ENCODE peak calls at places on chromosome 1, in seven cellular contexts. P is H9, C is IMR-90, M is trophoblast cell, O is H1, E is neuronal stem cell, A is mesenchymal stem cell. J is an unnamed sample.
A peak's percentile ranks its signal among the peaks of the same experiment; 100 is the strongest.

GRCh38 chr1:214018605-214019268 is 31.0 kb downstream of the PROX1 start:
- DNase-seq in P (no peak), C (no peak), M (no peak), O (no peak), E (no peak), A (no peak), J (no peak)

GRCh38 chr1:205585169-205585834 is 46.5 kb downstream of the ELK4 start:
- DNase-seq in P (peak; percentile 3), C (no peak), M (no peak), O (no peak), E (no peak), A (no peak), J (no peak)

GRCh38 chr1:226424228-226425003 is 16.5 kb upstream of the PARP1 start:
- DNase-seq in P (no peak), C (peak; percentile 10), M (peak; percentile 14), O (no peak), E (peak; percentile 32), A (peak; percentile 32), J (peak; percentile 80)

GRCh38 chr1:244397086-244397485 is 54.6 kb downstream of the ADSS2 start:
- DNase-seq in P (no peak), C (no peak), M (no peak), O (no peak), E (no peak), A (no peak), J (no peak)

GRCh38 chr1:201500670-201501120 is 6.2 kb downstream of the CSRP1 start:
- DNase-seq in P (peak; percentile 44), C (no peak), M (no peak), O (no peak), E (no peak), A (no peak), J (peak; percentile 60)

GRCh38 chr1:37998089-37998808 is 7.1 kb downstream of the FHL3 start:
- DNase-seq in P (no peak), C (no peak), M (no peak), O (no peak), E (no peak), A (no peak), J (no peak)

GRCh38 chr1:183636783-183637182 is 1.2 kb upstream of the ARPC5 start:
- DNase-seq in P (no peak), C (no peak), M (no peak), O (no peak), E (no peak), A (no peak), J (no peak)

GRCh38 chr1:44029260-44029910 is 1.9 kb downstream of the SLC6A9 start:
- DNase-seq in P (no peak), C (no peak), M (no peak), O (no peak), E (no peak), A (no peak), J (no peak)

GRCh38 chr1:54069792-54070548 is 16.6 kb downstream of the TCEANC2 start:
- DNase-seq in P (no peak), C (peak; percentile 67), M (peak; percentile 38), O (no peak), E (peak; percentile 14), A (peak; percentile 76), J (peak; percentile 57)

GRCh38 chr1:19164274-19165015 is 45.6 kb downstream of the UBR4 start:
- DNase-seq in P (no peak), C (no peak), M (peak; percentile 99), O (no peak), E (no peak), A (no peak), J (peak; percentile 27)

GRCh38 chr1:9338354-9339250 is 45.9 kb downstream of the SPSB1 start:
- DNase-seq in P (no peak), C (no peak), M (peak; percentile 20), O (no peak), E (no peak), A (no peak), J (peak; percentile 55)

GRCh38 chr1:27527223-27527856 is 37.4 kb upstream of the WASF2 start:
- DNase-seq in P (peak; percentile 90), C (peak; percentile 85), M (peak; percentile 80), O (peak; percentile 80), E (peak; percentile 59), A (peak; percentile 94), J (peak; percentile 97)

GRCh38 chr1:196559314-196559713 is 48.9 kb downstream of the KCNT2 start:
- DNase-seq in P (no peak), C (no peak), M (no peak), O (no peak), E (no peak), A (no peak), J (no peak)

GRCh38 chr1:228291906-228292608 is 84.2 kb downstream of the OBSCN start:
- DNase-seq in P (no peak), C (no peak), M (no peak), O (no peak), E (no peak), A (no peak), J (no peak)

GRCh38 chr1:192235127-192235526 is 76.9 kb downstream of the RGS18 start:
- DNase-seq in P (no peak), C (peak; percentile 49), M (no peak), O (no peak), E (no peak), A (no peak), J (no peak)

GRCh38 chr1:242025681-242026080 is 26.8 kb upstream of the MAP1LC3C start:
- DNase-seq in P (no peak), C (no peak), M (no peak), O (no peak), E (no peak), A (no peak), J (no peak)

GRCh38 chr1:245673920-245674414 is 519.2 kb downstream of the KIF26B start:
- DNase-seq in P (no peak), C (peak; percentile 60), M (no peak), O (no peak), E (no peak), A (peak; percentile 52), J (no peak)

GRCh38 chr1:114352797-114353196 is 158.2 kb downstream of the TRIM33 start:
- DNase-seq in P (no peak), C (no peak), M (no peak), O (no peak), E (no peak), A (no peak), J (no peak)

GRCh38 chr1:109891930-109892329 is 18.7 kb upstream of the CSF1 start:
- DNase-seq in P (no peak), C (no peak), M (no peak), O (no peak), E (no peak), A (peak; percentile 52), J (no peak)

GRCh38 chr1:172144445-172145060 is 275.9 kb upstream of the C1orf105 start:
- DNase-seq in P (no peak), C (peak; percentile 98), M (peak; percentile 3), O (no peak), E (no peak), A (peak; percentile 99), J (no peak)

GRCh38 chr1:2592672-2593071 is 6.1 kb downstream of the PRXL2B start:
- DNase-seq in P (no peak), C (no peak), M (no peak), O (no peak), E (no peak), A (no peak), J (no peak)

GRCh38 chr1:8373547-8374270 is 55.8 kb downstream of the SLC45A1 start:
- DNase-seq in P (no peak), C (peak; percentile 92), M (no peak), O (no peak), E (peak; percentile 42), A (peak; percentile 87), J (peak; percentile 56)

GRCh38 chr1:13807213-13807612 is 107.2 kb downstream of the PRDM2 start:
- DNase-seq in P (peak; percentile 67), C (no peak), M (peak; percentile 45), O (no peak), E (no peak), A (peak; percentile 31), J (peak; percentile 59)

GRCh38 chr1:17529381-17529780 is 10.1 kb upstream of the ARHGEF10L start:
- DNase-seq in P (no peak), C (no peak), M (no peak), O (no peak), E (no peak), A (no peak), J (no peak)
- H2BK5ac ChIP-seq in P (no peak overlapping the region), C (no peak overlapping the region), M (no peak overlapping the region), O (no peak overlapping the region), E (no peak overlapping the region), A (no peak overlapping the region), J (no peak overlapping the region)

DNA sequence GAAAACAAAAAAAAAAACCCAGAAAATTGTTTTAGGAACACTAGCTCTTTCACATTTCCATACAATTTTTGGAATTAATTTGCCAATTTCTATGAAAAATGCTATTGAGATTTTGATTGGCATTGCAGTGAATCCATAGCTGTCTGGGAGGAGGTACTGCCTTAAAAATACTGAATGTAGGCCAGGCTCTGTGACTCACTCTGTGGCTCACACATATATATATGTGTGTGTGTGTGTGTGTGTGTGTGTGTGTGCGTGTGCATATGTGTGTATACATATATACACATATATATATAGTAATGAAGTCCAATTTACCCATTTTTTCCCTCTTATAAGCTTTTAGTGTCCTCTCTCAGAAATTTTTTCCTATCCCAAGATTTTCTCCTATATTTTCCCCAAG is 214.2 kb upstream of the DMRTA2 start:
- DNase-seq in P (no peak), C (peak; percentile 21), M (no peak), O (no peak), E (no peak), A (no peak), J (no peak)
- H3K4me2 ChIP-seq in P (no peak overlapping the region), C (no peak overlapping the region), M (no peak overlapping the region), O (no peak overlapping the region), E (no peak overlapping the region), A (no peak overlapping the region), J (no peak overlapping the region)

DNA sequence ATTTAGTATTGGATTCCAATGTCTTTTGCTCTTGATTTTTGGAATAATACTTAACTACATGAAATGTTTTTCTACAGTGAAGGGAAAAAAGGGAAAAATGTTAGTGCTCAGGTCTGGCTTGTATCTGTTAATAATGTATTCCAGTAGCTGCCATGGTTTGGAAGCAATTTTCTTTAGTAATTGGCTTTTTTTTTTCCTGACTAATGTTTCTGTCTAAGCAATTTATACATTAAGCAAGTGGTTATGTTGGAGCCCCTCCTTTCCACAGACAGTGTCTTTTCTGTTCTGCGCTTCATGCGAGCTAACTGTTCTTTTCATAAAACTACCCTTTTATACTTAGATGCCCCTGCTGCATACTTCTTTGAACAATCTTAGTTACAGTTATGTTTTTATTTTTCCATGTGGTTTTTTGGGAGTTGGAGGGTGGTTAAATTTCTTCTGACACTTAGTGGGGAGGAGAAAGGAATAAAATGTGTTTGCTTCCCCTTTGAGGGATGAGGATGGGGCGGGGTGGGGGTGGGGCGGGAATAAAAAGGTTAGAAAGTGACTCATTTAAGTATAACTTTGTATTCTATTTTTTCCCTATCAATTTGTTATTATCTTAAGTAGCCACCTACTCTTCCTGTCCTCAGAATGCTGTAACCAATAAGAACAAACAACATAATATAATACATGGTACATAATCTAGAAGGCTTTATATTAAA is 83.1 kb downstream of the CLIC4 start:
- DNase-seq in P (no peak), C (no peak), M (no peak), O (no peak), E (no peak), A (no peak), J (no peak)
- H2BK5ac ChIP-seq in P (no peak overlapping the region), C (peak overlapping the region; percentile 87), M (no peak overlapping the region), O (no peak overlapping the region), E (no peak overlapping the region), A (no peak overlapping the region), J (no peak overlapping the region)

DNA sequence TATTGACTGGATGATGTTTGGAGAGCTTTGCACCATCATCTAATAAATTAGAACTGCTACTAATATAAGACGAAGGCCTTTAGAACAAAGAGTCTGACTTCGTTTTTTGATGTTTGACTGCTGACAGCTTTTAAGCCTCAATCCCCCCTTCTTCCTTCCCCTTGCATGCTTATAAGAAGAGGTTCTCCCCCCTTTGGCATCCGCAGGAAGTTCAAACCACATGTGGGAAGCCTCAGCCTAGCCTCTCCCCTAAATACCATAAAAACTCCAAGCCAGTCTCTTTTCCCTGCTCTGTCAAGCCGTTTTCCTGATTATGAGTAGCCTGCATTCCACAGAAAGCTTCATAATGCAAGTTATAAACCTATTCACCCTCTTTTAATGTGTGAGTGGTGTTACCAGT is 717.3 kb downstream of the RWDD3 start:
- DNase-seq in P (no peak), C (no peak), M (no peak), O (no peak), E (no peak), A (no peak), J (peak; percentile 13)
- H3K4me2 ChIP-seq in P (no peak overlapping the region), C (no peak overlapping the region), M (no peak overlapping the region), O (no peak overlapping the region), E (no peak overlapping the region), A (no peak overlapping the region), J (no peak overlapping the region)